ENCODE peak calls at places on chromosome 15, in ten cellular contexts. I, D, Y, S, U, N, K, H, Z and L are unnamed samples.
A peak's percentile ranks its signal among the peaks of the same experiment; 100 is the strongest.

GRCh38 chr15:74977599-74977998 is 17.8 kb upstream of the SCAMP5 start:
- DNase-seq in I (no peak), D (no peak), Y (no peak), S (peak; percentile 34), U (no peak), N (no peak), K (no peak), H (no peak), Z (no peak), L (no peak)

GRCh38 chr15:31758126-31758525 is 272.2 kb upstream of the CHRNA7 start:
- DNase-seq in I (no peak), D (no peak), Y (peak; percentile 94), S (peak; percentile 7), U (peak; percentile 47), N (no peak), K (no peak), H (no peak), Z (no peak), L (peak; percentile 15)

GRCh38 chr15:67064607-67065530 is 533 bp upstream of the SMAD3 start:
- DNase-seq in I (peak; percentile 37), D (peak; percentile 70), Y (no peak), S (peak; percentile 81), U (no peak), N (peak; percentile 86), K (no peak), H (peak; percentile 63), Z (peak; percentile 68), L (no peak)

GRCh38 chr15:45089712-45090373 is 24.1 kb downstream of the DUOX2 start:
- DNase-seq in I (no peak), D (no peak), Y (no peak), S (peak; percentile 44), U (no peak), N (no peak), K (no peak), H (no peak), Z (no peak), L (no peak)

GRCh38 chr15:31977812-31978662 is 52.3 kb upstream of the CHRNA7 start:
- DNase-seq in I (peak; percentile 2), D (peak; percentile 23), Y (peak; percentile 31), S (peak; percentile 21), U (peak; percentile 37), N (no peak), K (peak; percentile 16), H (peak; percentile 38), Z (peak; percentile 88), L (peak; percentile 63)

GRCh38 chr15:67690936-67691335 is 134.4 kb upstream of the SKOR1 start:
- DNase-seq in I (no peak), D (peak; percentile 76), Y (peak; percentile 16), S (peak; percentile 87), U (no peak), N (no peak), K (peak; percentile 37), H (no peak), Z (no peak), L (no peak)

GRCh38 chr15:50786468-50786867 is 21.0 kb upstream of the SPPL2A start:
- DNase-seq in I (no peak), D (no peak), Y (no peak), S (no peak), U (no peak), N (no peak), K (no peak), H (no peak), Z (no peak), L (no peak)

GRCh38 chr15:31461911-31462480 is 135.4 kb downstream of the KLF13 start:
- DNase-seq in I (no peak), D (no peak), Y (no peak), S (no peak), U (no peak), N (no peak), K (no peak), H (no peak), Z (no peak), L (peak; percentile 8)

GRCh38 chr15:95676500-95676899 is 654.0 kb upstream of the NR2F2 start:
- DNase-seq in I (no peak), D (no peak), Y (no peak), S (no peak), U (no peak), N (no peak), K (no peak), H (no peak), Z (no peak), L (no peak)

GRCh38 chr15:94670436-94671034 is 439.2 kb downstream of the MCTP2 start:
- DNase-seq in I (peak; percentile 48), D (peak; percentile 64), Y (peak; percentile 67), S (peak; percentile 39), U (no peak), N (no peak), K (peak; percentile 46), H (peak; percentile 20), Z (peak; percentile 61), L (peak; percentile 22)

GRCh38 chr15:40844543-40844981 is 714 bp downstream of the SPINT1 start:
- DNase-seq in I (no peak), D (no peak), Y (no peak), S (no peak), U (no peak), N (no peak), K (no peak), H (peak; percentile 57), Z (peak; percentile 59), L (no peak)

GRCh38 chr15:66702770-66703539 is 919 bp downstream of the SMAD6 start:
- DNase-seq in I (no peak), D (no peak), Y (no peak), S (no peak), U (no peak), N (no peak), K (no peak), H (no peak), Z (peak; percentile 69), L (peak; percentile 44)

GRCh38 chr15:27763514-27763913 is 335.6 kb downstream of the OCA2 start:
- DNase-seq in I (no peak), D (no peak), Y (no peak), S (no peak), U (no peak), N (no peak), K (no peak), H (no peak), Z (no peak), L (no peak)